ENCODE peak calls at places on chromosomes 6 and 20, in eight cellular contexts. M is EL; R is NCI-H1105; L is activated T-cell treated with anti-CD3 and anti-CD28 coated beads, Interleukin-2, amount 50 U/mL, for 4 hours; H is amygdala; U is kidney; O is left ventricle myocardium superior; T is SK-N-DZ. V is an unnamed sample.

GRCh38 chr6:113466526-113466925 is 390.6 kb upstream of the MARCKS start:
- DNase-seq in O (no peak), T (no peak), L (no peak), M (no peak), U (no peak), R (no peak), H (no peak), V (no peak)

GRCh38 chr6:7819641-7820040 is 90.9 kb downstream of the TXNDC5 start:
- DNase-seq in H (no peak), L (no peak), M (peak), U (no peak), T (no peak), O (no peak), R (no peak), V (no peak)

GRCh38 chr6:144334150-144334708 is 49.1 kb downstream of the UTRN start:
- DNase-seq in H (no peak), T (no peak), R (peak), M (no peak), O (no peak), U (peak), L (peak), V (no peak)

GRCh38 chr6:86744048-86744447 is 193.3 kb upstream of the HTR1E start:
- DNase-seq in O (no peak), U (no peak), T (no peak), H (no peak), L (no peak), R (no peak), M (no peak), V (no peak)

GRCh38 chr20:47585087-47585747 is 83.5 kb downstream of the NCOA3 start:
- DNase-seq in R (no peak), T (no peak), U (no peak), M (no peak), O (no peak), L (no peak), H (no peak), V (no peak)

GRCh38 chr20:63134201-63134612 is 81.7 kb downstream of the YTHDF1 start:
- DNase-seq in T (no peak), H (no peak), O (no peak), R (no peak), L (no peak), M (no peak), U (peak), V (no peak)

GRCh38 chr20:64210661-64211369 is 44.7 kb upstream of the PCMTD2 start:
- DNase-seq in T (no peak), R (no peak), H (no peak), U (no peak), O (no peak), M (no peak), L (no peak), V (no peak)

GRCh38 chr6:15442467-15442866 is 196.6 kb downstream of the JARID2 start:
- DNase-seq in R (no peak), O (no peak), U (no peak), H (no peak), M (no peak), T (no peak), L (no peak), V (no peak)

GRCh38 chr6:129006685-129007514 is 124.0 kb downstream of the LAMA2 start:
- DNase-seq in L (no peak), U (no peak), O (no peak), M (no peak), R (no peak), T (no peak), H (no peak), V (no peak)

V was measured in iPS DF 19.7.